ENCODE peak calls at places on chromosomes 7 and 10, in nine cellular contexts. One of them, this sample, is unnamed.

GRCh38 chr10:6678211-6678803 is 98.2 kb upstream of the PRKCQ start:
- DNase-seq in caudate nucleus: peak; percentile 6
- DNase-seq in fibroblast of gingiva: peak; percentile 12
- DNase-seq in lower leg skin: no peak
- DNase-seq in activated CD4-positive, alpha-beta T cell treated with anti-CD3 and anti-CD28 coated beads, Interleukin-2, amount 50 U/mL, for 4 hours: peak; percentile 54
- DNase-seq in ovary: peak; percentile 49
- DNase-seq in AG09309: no peak
- DNase-seq in stimulated activated naive CD8-positive, alpha-beta T cell treated with anti-CD3 and anti-CD28 coated beads, Interleukin-15, amount 100 ng/mL, for 72 hours: peak; percentile 55
- DNase-seq in activated gamma-delta T cell treated with Interleukin-2 at 50 U/mL for 16 hours: peak; percentile 62
- DNase-seq in this sample: no peak

GRCh38 chr10:6177880-6178281 is 24.9 kb upstream of the PFKFB3 start:
- DNase-seq in AG09309: no peak
- DNase-seq in stimulated activated naive CD8-positive, alpha-beta T cell treated with anti-CD3 and anti-CD28 coated beads, Interleukin-15, amount 100 ng/mL, for 72 hours: no peak
- DNase-seq in activated CD4-positive, alpha-beta T cell treated with anti-CD3 and anti-CD28 coated beads, Interleukin-2, amount 50 U/mL, for 4 hours: no peak
- DNase-seq in ovary: no peak
- DNase-seq in caudate nucleus: no peak
- DNase-seq in activated gamma-delta T cell treated with Interleukin-2 at 50 U/mL for 16 hours: no peak
- DNase-seq in lower leg skin: no peak
- DNase-seq in fibroblast of gingiva: no peak
- DNase-seq in this sample: no peak

GRCh38 chr10:61835069-61835908 is 66.2 kb upstream of the ARID5B start:
- DNase-seq in activated gamma-delta T cell treated with Interleukin-2 at 50 U/mL for 16 hours: no peak
- DNase-seq in ovary: no peak
- DNase-seq in fibroblast of gingiva: peak; percentile 76
- DNase-seq in AG09309: no peak
- DNase-seq in lower leg skin: no peak
- DNase-seq in activated CD4-positive, alpha-beta T cell treated with anti-CD3 and anti-CD28 coated beads, Interleukin-2, amount 50 U/mL, for 4 hours: no peak
- DNase-seq in caudate nucleus: no peak
- DNase-seq in stimulated activated naive CD8-positive, alpha-beta T cell treated with anti-CD3 and anti-CD28 coated beads, Interleukin-15, amount 100 ng/mL, for 72 hours: no peak
- DNase-seq in this sample: peak; percentile 10

GRCh38 chr10:76324283-76324682 is 892.9 kb downstream of the LRMDA start:
- DNase-seq in ovary: no peak
- DNase-seq in stimulated activated naive CD8-positive, alpha-beta T cell treated with anti-CD3 and anti-CD28 coated beads, Interleukin-15, amount 100 ng/mL, for 72 hours: no peak
- DNase-seq in AG09309: no peak
- DNase-seq in caudate nucleus: no peak
- DNase-seq in fibroblast of gingiva: peak; percentile 11
- DNase-seq in lower leg skin: peak; percentile 92
- DNase-seq in activated gamma-delta T cell treated with Interleukin-2 at 50 U/mL for 16 hours: no peak
- DNase-seq in activated CD4-positive, alpha-beta T cell treated with anti-CD3 and anti-CD28 coated beads, Interleukin-2, amount 50 U/mL, for 4 hours: no peak
- DNase-seq in this sample: no peak

GRCh38 chr7:28483112-28483511 is 70.8 kb downstream of the CREB5 start:
- DNase-seq in stimulated activated naive CD8-positive, alpha-beta T cell treated with anti-CD3 and anti-CD28 coated beads, Interleukin-15, amount 100 ng/mL, for 72 hours: no peak
- DNase-seq in lower leg skin: no peak
- DNase-seq in AG09309: peak; percentile 59
- DNase-seq in caudate nucleus: no peak
- DNase-seq in activated gamma-delta T cell treated with Interleukin-2 at 50 U/mL for 16 hours: no peak
- DNase-seq in ovary: no peak
- DNase-seq in fibroblast of gingiva: no peak
- DNase-seq in activated CD4-positive, alpha-beta T cell treated with anti-CD3 and anti-CD28 coated beads, Interleukin-2, amount 50 U/mL, for 4 hours: no peak
- DNase-seq in this sample: no peak

GRCh38 chr7:75565129-75565528 is 73.0 kb downstream of the SPDYE5 start:
- DNase-seq in activated CD4-positive, alpha-beta T cell treated with anti-CD3 and anti-CD28 coated beads, Interleukin-2, amount 50 U/mL, for 4 hours: no peak
- DNase-seq in caudate nucleus: no peak
- DNase-seq in lower leg skin: no peak
- DNase-seq in ovary: no peak
- DNase-seq in fibroblast of gingiva: peak; percentile 76
- DNase-seq in activated gamma-delta T cell treated with Interleukin-2 at 50 U/mL for 16 hours: no peak
- DNase-seq in stimulated activated naive CD8-positive, alpha-beta T cell treated with anti-CD3 and anti-CD28 coated beads, Interleukin-15, amount 100 ng/mL, for 72 hours: no peak
- DNase-seq in AG09309: peak; percentile 74
- DNase-seq in this sample: no peak

GRCh38 chr7:128148676-128149075 is 92.4 kb upstream of the LEP start:
- DNase-seq in AG09309: no peak
- DNase-seq in lower leg skin: no peak
- DNase-seq in caudate nucleus: no peak
- DNase-seq in stimulated activated naive CD8-positive, alpha-beta T cell treated with anti-CD3 and anti-CD28 coated beads, Interleukin-15, amount 100 ng/mL, for 72 hours: no peak
- DNase-seq in ovary: no peak
- DNase-seq in activated gamma-delta T cell treated with Interleukin-2 at 50 U/mL for 16 hours: no peak
- DNase-seq in activated CD4-positive, alpha-beta T cell treated with anti-CD3 and anti-CD28 coated beads, Interleukin-2, amount 50 U/mL, for 4 hours: no peak
- DNase-seq in fibroblast of gingiva: no peak
- DNase-seq in this sample: no peak

GRCh38 chr7:134741901-134742635 is 37.4 kb upstream of the CALD1 start:
- DNase-seq in activated gamma-delta T cell treated with Interleukin-2 at 50 U/mL for 16 hours: no peak
- DNase-seq in caudate nucleus: no peak
- DNase-seq in fibroblast of gingiva: peak; percentile 44
- DNase-seq in lower leg skin: no peak
- DNase-seq in AG09309: peak; percentile 80
- DNase-seq in stimulated activated naive CD8-positive, alpha-beta T cell treated with anti-CD3 and anti-CD28 coated beads, Interleukin-15, amount 100 ng/mL, for 72 hours: no peak
- DNase-seq in ovary: peak; percentile 35
- DNase-seq in activated CD4-positive, alpha-beta T cell treated with anti-CD3 and anti-CD28 coated beads, Interleukin-2, amount 50 U/mL, for 4 hours: no peak
- DNase-seq in this sample: no peak

GRCh38 chr10:30625110-30625509 is 4.4 kb downstream of the LYZL2 start:
- DNase-seq in activated CD4-positive, alpha-beta T cell treated with anti-CD3 and anti-CD28 coated beads, Interleukin-2, amount 50 U/mL, for 4 hours: no peak
- DNase-seq in activated gamma-delta T cell treated with Interleukin-2 at 50 U/mL for 16 hours: no peak
- DNase-seq in ovary: no peak
- DNase-seq in lower leg skin: no peak
- DNase-seq in stimulated activated naive CD8-positive, alpha-beta T cell treated with anti-CD3 and anti-CD28 coated beads, Interleukin-15, amount 100 ng/mL, for 72 hours: no peak
- DNase-seq in AG09309: no peak
- DNase-seq in caudate nucleus: no peak
- DNase-seq in fibroblast of gingiva: peak; percentile 1
- DNase-seq in this sample: no peak

GRCh38 chr7:126792501-126792900 is 460.2 kb downstream of the GRM8 start:
- DNase-seq in activated CD4-positive, alpha-beta T cell treated with anti-CD3 and anti-CD28 coated beads, Interleukin-2, amount 50 U/mL, for 4 hours: no peak
- DNase-seq in stimulated activated naive CD8-positive, alpha-beta T cell treated with anti-CD3 and anti-CD28 coated beads, Interleukin-15, amount 100 ng/mL, for 72 hours: no peak
- DNase-seq in lower leg skin: no peak
- DNase-seq in AG09309: no peak
- DNase-seq in fibroblast of gingiva: no peak
- DNase-seq in caudate nucleus: no peak
- DNase-seq in ovary: no peak
- DNase-seq in activated gamma-delta T cell treated with Interleukin-2 at 50 U/mL for 16 hours: no peak
- DNase-seq in this sample: no peak

GRCh38 chr10:125094826-125095225 is 65.5 kb downstream of the CTBP2 start:
- DNase-seq in lower leg skin: no peak
- DNase-seq in activated gamma-delta T cell treated with Interleukin-2 at 50 U/mL for 16 hours: no peak
- DNase-seq in caudate nucleus: no peak
- DNase-seq in stimulated activated naive CD8-positive, alpha-beta T cell treated with anti-CD3 and anti-CD28 coated beads, Interleukin-15, amount 100 ng/mL, for 72 hours: no peak
- DNase-seq in ovary: peak; percentile 28
- DNase-seq in AG09309: no peak
- DNase-seq in fibroblast of gingiva: no peak
- DNase-seq in activated CD4-positive, alpha-beta T cell treated with anti-CD3 and anti-CD28 coated beads, Interleukin-2, amount 50 U/mL, for 4 hours: no peak
- DNase-seq in this sample: no peak

GRCh38 chr7:22127835-22128527 is 182.3 kb upstream of the CDCA7L start:
- DNase-seq in stimulated activated naive CD8-positive, alpha-beta T cell treated with anti-CD3 and anti-CD28 coated beads, Interleukin-15, amount 100 ng/mL, for 72 hours: no peak
- DNase-seq in lower leg skin: no peak
- DNase-seq in caudate nucleus: no peak
- DNase-seq in ovary: no peak
- DNase-seq in activated gamma-delta T cell treated with Interleukin-2 at 50 U/mL for 16 hours: no peak
- DNase-seq in activated CD4-positive, alpha-beta T cell treated with anti-CD3 and anti-CD28 coated beads, Interleukin-2, amount 50 U/mL, for 4 hours: no peak
- DNase-seq in fibroblast of gingiva: no peak
- DNase-seq in AG09309: no peak
- DNase-seq in this sample: no peak

GRCh38 chr7:45717537-45718235 is 143.5 kb downstream of the ADCY1 start:
- DNase-seq in ovary: no peak
- DNase-seq in caudate nucleus: no peak
- DNase-seq in stimulated activated naive CD8-positive, alpha-beta T cell treated with anti-CD3 and anti-CD28 coated beads, Interleukin-15, amount 100 ng/mL, for 72 hours: no peak
- DNase-seq in fibroblast of gingiva: no peak
- DNase-seq in AG09309: no peak
- DNase-seq in activated gamma-delta T cell treated with Interleukin-2 at 50 U/mL for 16 hours: no peak
- DNase-seq in activated CD4-positive, alpha-beta T cell treated with anti-CD3 and anti-CD28 coated beads, Interleukin-2, amount 50 U/mL, for 4 hours: no peak
- DNase-seq in lower leg skin: no peak
- DNase-seq in this sample: no peak

GRCh38 chr10:44039599-44039998 is 345.3 kb downstream of the CXCL12 start:
- DNase-seq in lower leg skin: no peak
- DNase-seq in activated gamma-delta T cell treated with Interleukin-2 at 50 U/mL for 16 hours: no peak
- DNase-seq in activated CD4-positive, alpha-beta T cell treated with anti-CD3 and anti-CD28 coated beads, Interleukin-2, amount 50 U/mL, for 4 hours: no peak
- DNase-seq in fibroblast of gingiva: no peak
- DNase-seq in ovary: no peak
- DNase-seq in caudate nucleus: no peak
- DNase-seq in AG09309: no peak
- DNase-seq in stimulated activated naive CD8-positive, alpha-beta T cell treated with anti-CD3 and anti-CD28 coated beads, Interleukin-15, amount 100 ng/mL, for 72 hours: no peak
- DNase-seq in this sample: no peak

GRCh38 chr7:19215421-19215820 is 70.2 kb upstream of the FERD3L start:
- DNase-seq in lower leg skin: no peak
- DNase-seq in activated CD4-positive, alpha-beta T cell treated with anti-CD3 and anti-CD28 coated beads, Interleukin-2, amount 50 U/mL, for 4 hours: no peak
- DNase-seq in caudate nucleus: no peak
- DNase-seq in stimulated activated naive CD8-positive, alpha-beta T cell treated with anti-CD3 and anti-CD28 coated beads, Interleukin-15, amount 100 ng/mL, for 72 hours: no peak
- DNase-seq in fibroblast of gingiva: peak; percentile 78
- DNase-seq in activated gamma-delta T cell treated with Interleukin-2 at 50 U/mL for 16 hours: no peak
- DNase-seq in AG09309: peak; percentile 58
- DNase-seq in ovary: no peak
- DNase-seq in this sample: no peak

GRCh38 chr7:48964074-48964473 is 39.7 kb downstream of the CDC14C start:
- DNase-seq in ovary: no peak
- DNase-seq in activated gamma-delta T cell treated with Interleukin-2 at 50 U/mL for 16 hours: no peak
- DNase-seq in caudate nucleus: no peak
- DNase-seq in activated CD4-positive, alpha-beta T cell treated with anti-CD3 and anti-CD28 coated beads, Interleukin-2, amount 50 U/mL, for 4 hours: no peak
- DNase-seq in AG09309: no peak
- DNase-seq in lower leg skin: no peak
- DNase-seq in fibroblast of gingiva: no peak
- DNase-seq in stimulated activated naive CD8-positive, alpha-beta T cell treated with anti-CD3 and anti-CD28 coated beads, Interleukin-15, amount 100 ng/mL, for 72 hours: no peak
- DNase-seq in this sample: no peak

GRCh38 chr10:77163670-77164348 is 473.8 kb downstream of the KCNMA1 start:
- DNase-seq in caudate nucleus: no peak
- DNase-seq in activated CD4-positive, alpha-beta T cell treated with anti-CD3 and anti-CD28 coated beads, Interleukin-2, amount 50 U/mL, for 4 hours: no peak
- DNase-seq in AG09309: peak; percentile 89
- DNase-seq in activated gamma-delta T cell treated with Interleukin-2 at 50 U/mL for 16 hours: no peak
- DNase-seq in lower leg skin: peak; percentile 84
- DNase-seq in stimulated activated naive CD8-positive, alpha-beta T cell treated with anti-CD3 and anti-CD28 coated beads, Interleukin-15, amount 100 ng/mL, for 72 hours: no peak
- DNase-seq in fibroblast of gingiva: peak; percentile 93
- DNase-seq in ovary: no peak
- DNase-seq in this sample: no peak

GRCh38 chr10:13712799-13713581 is 126.2 kb downstream of the PRPF18 start:
- DNase-seq in fibroblast of gingiva: peak; percentile 91
- DNase-seq in caudate nucleus: no peak
- DNase-seq in activated gamma-delta T cell treated with Interleukin-2 at 50 U/mL for 16 hours: no peak
- DNase-seq in lower leg skin: peak; percentile 93
- DNase-seq in ovary: no peak
- DNase-seq in activated CD4-positive, alpha-beta T cell treated with anti-CD3 and anti-CD28 coated beads, Interleukin-2, amount 50 U/mL, for 4 hours: peak; percentile 8
- DNase-seq in AG09309: peak; percentile 91
- DNase-seq in stimulated activated naive CD8-positive, alpha-beta T cell treated with anti-CD3 and anti-CD28 coated beads, Interleukin-15, amount 100 ng/mL, for 72 hours: peak; percentile 39
- DNase-seq in this sample: no peak

GRCh38 chr10:100890696-100891271 is 22.0 kb upstream of the SLF2 start:
- DNase-seq in caudate nucleus: no peak
- DNase-seq in activated CD4-positive, alpha-beta T cell treated with anti-CD3 and anti-CD28 coated beads, Interleukin-2, amount 50 U/mL, for 4 hours: no peak
- DNase-seq in ovary: no peak
- DNase-seq in lower leg skin: peak; percentile 49
- DNase-seq in AG09309: peak; percentile 95
- DNase-seq in fibroblast of gingiva: peak; percentile 86
- DNase-seq in activated gamma-delta T cell treated with Interleukin-2 at 50 U/mL for 16 hours: no peak
- DNase-seq in stimulated activated naive CD8-positive, alpha-beta T cell treated with anti-CD3 and anti-CD28 coated beads, Interleukin-15, amount 100 ng/mL, for 72 hours: no peak
- DNase-seq in this sample: no peak

GRCh38 chr7:82036146-82036886 is 266.5 kb upstream of the HGF start:
- DNase-seq in activated CD4-positive, alpha-beta T cell treated with anti-CD3 and anti-CD28 coated beads, Interleukin-2, amount 50 U/mL, for 4 hours: no peak
- DNase-seq in ovary: no peak
- DNase-seq in stimulated activated naive CD8-positive, alpha-beta T cell treated with anti-CD3 and anti-CD28 coated beads, Interleukin-15, amount 100 ng/mL, for 72 hours: no peak
- DNase-seq in caudate nucleus: no peak
- DNase-seq in lower leg skin: no peak
- DNase-seq in AG09309: peak; percentile 53
- DNase-seq in fibroblast of gingiva: peak; percentile 88
- DNase-seq in activated gamma-delta T cell treated with Interleukin-2 at 50 U/mL for 16 hours: no peak
- DNase-seq in this sample: no peak

GRCh38 chr10:75575940-75576339 is 144.5 kb downstream of the LRMDA start:
- DNase-seq in stimulated activated naive CD8-positive, alpha-beta T cell treated with anti-CD3 and anti-CD28 coated beads, Interleukin-15, amount 100 ng/mL, for 72 hours: no peak
- DNase-seq in activated CD4-positive, alpha-beta T cell treated with anti-CD3 and anti-CD28 coated beads, Interleukin-2, amount 50 U/mL, for 4 hours: no peak
- DNase-seq in activated gamma-delta T cell treated with Interleukin-2 at 50 U/mL for 16 hours: no peak
- DNase-seq in lower leg skin: no peak
- DNase-seq in caudate nucleus: no peak
- DNase-seq in ovary: no peak
- DNase-seq in AG09309: no peak
- DNase-seq in fibroblast of gingiva: no peak
- DNase-seq in this sample: no peak

GRCh38 chr7:712601-713457 is 13.7 kb upstream of the DNAAF5 start:
- DNase-seq in activated gamma-delta T cell treated with Interleukin-2 at 50 U/mL for 16 hours: no peak
- DNase-seq in fibroblast of gingiva: no peak
- DNase-seq in activated CD4-positive, alpha-beta T cell treated with anti-CD3 and anti-CD28 coated beads, Interleukin-2, amount 50 U/mL, for 4 hours: no peak
- DNase-seq in caudate nucleus: no peak
- DNase-seq in AG09309: no peak
- DNase-seq in stimulated activated naive CD8-positive, alpha-beta T cell treated with anti-CD3 and anti-CD28 coated beads, Interleukin-15, amount 100 ng/mL, for 72 hours: no peak
- DNase-seq in ovary: no peak
- DNase-seq in lower leg skin: peak; percentile 81
- DNase-seq in this sample: no peak

GRCh38 chr7:142866361-142867096 is 11.7 kb downstream of the EPHB6 start:
- DNase-seq in ovary: no peak
- DNase-seq in AG09309: no peak
- DNase-seq in activated gamma-delta T cell treated with Interleukin-2 at 50 U/mL for 16 hours: no peak
- DNase-seq in fibroblast of gingiva: no peak
- DNase-seq in activated CD4-positive, alpha-beta T cell treated with anti-CD3 and anti-CD28 coated beads, Interleukin-2, amount 50 U/mL, for 4 hours: no peak
- DNase-seq in lower leg skin: no peak
- DNase-seq in stimulated activated naive CD8-positive, alpha-beta T cell treated with anti-CD3 and anti-CD28 coated beads, Interleukin-15, amount 100 ng/mL, for 72 hours: no peak
- DNase-seq in caudate nucleus: no peak
- DNase-seq in this sample: no peak

GRCh38 chr10:132447446-132448247 is 50.6 kb downstream of the PWWP2B start:
- DNase-seq in caudate nucleus: no peak
- DNase-seq in activated gamma-delta T cell treated with Interleukin-2 at 50 U/mL for 16 hours: peak; percentile 76
- DNase-seq in stimulated activated naive CD8-positive, alpha-beta T cell treated with anti-CD3 and anti-CD28 coated beads, Interleukin-15, amount 100 ng/mL, for 72 hours: peak; percentile 95
- DNase-seq in lower leg skin: no peak
- DNase-seq in activated CD4-positive, alpha-beta T cell treated with anti-CD3 and anti-CD28 coated beads, Interleukin-2, amount 50 U/mL, for 4 hours: peak; percentile 65
- DNase-seq in AG09309: peak; percentile 67
- DNase-seq in ovary: no peak
- DNase-seq in fibroblast of gingiva: peak; percentile 74
- DNase-seq in this sample: no peak

GRCh38 chr10:77799352-77799751 is 127.2 kb downstream of the DLG5 start:
- DNase-seq in fibroblast of gingiva: no peak
- DNase-seq in lower leg skin: no peak
- DNase-seq in ovary: no peak
- DNase-seq in caudate nucleus: no peak
- DNase-seq in AG09309: no peak
- DNase-seq in activated CD4-positive, alpha-beta T cell treated with anti-CD3 and anti-CD28 coated beads, Interleukin-2, amount 50 U/mL, for 4 hours: no peak
- DNase-seq in activated gamma-delta T cell treated with Interleukin-2 at 50 U/mL for 16 hours: no peak
- DNase-seq in stimulated activated naive CD8-positive, alpha-beta T cell treated with anti-CD3 and anti-CD28 coated beads, Interleukin-15, amount 100 ng/mL, for 72 hours: peak; percentile 28
- DNase-seq in this sample: no peak

GRCh38 chr7:142391191-142391992 is 133.5 kb upstream of the PRSS58 start:
- DNase-seq in stimulated activated naive CD8-positive, alpha-beta T cell treated with anti-CD3 and anti-CD28 coated beads, Interleukin-15, amount 100 ng/mL, for 72 hours: peak; percentile 51
- DNase-seq in ovary: no peak
- DNase-seq in AG09309: no peak
- DNase-seq in activated CD4-positive, alpha-beta T cell treated with anti-CD3 and anti-CD28 coated beads, Interleukin-2, amount 50 U/mL, for 4 hours: peak; percentile 26
- DNase-seq in lower leg skin: no peak
- DNase-seq in fibroblast of gingiva: no peak
- DNase-seq in caudate nucleus: no peak
- DNase-seq in activated gamma-delta T cell treated with Interleukin-2 at 50 U/mL for 16 hours: no peak
- DNase-seq in this sample: no peak

GRCh38 chr7:33539198-33539597 is 366.1 kb upstream of the BMPER start:
- DNase-seq in activated CD4-positive, alpha-beta T cell treated with anti-CD3 and anti-CD28 coated beads, Interleukin-2, amount 50 U/mL, for 4 hours: no peak
- DNase-seq in AG09309: no peak
- DNase-seq in activated gamma-delta T cell treated with Interleukin-2 at 50 U/mL for 16 hours: no peak
- DNase-seq in fibroblast of gingiva: no peak
- DNase-seq in ovary: no peak
- DNase-seq in stimulated activated naive CD8-positive, alpha-beta T cell treated with anti-CD3 and anti-CD28 coated beads, Interleukin-15, amount 100 ng/mL, for 72 hours: no peak
- DNase-seq in caudate nucleus: no peak
- DNase-seq in lower leg skin: no peak
- DNase-seq in this sample: no peak

GRCh38 chr10:98045785-98046389 is 15.5 kb upstream of the CRTAC1 start:
- DNase-seq in caudate nucleus: peak; percentile 35
- DNase-seq in stimulated activated naive CD8-positive, alpha-beta T cell treated with anti-CD3 and anti-CD28 coated beads, Interleukin-15, amount 100 ng/mL, for 72 hours: peak; percentile 58
- DNase-seq in activated CD4-positive, alpha-beta T cell treated with anti-CD3 and anti-CD28 coated beads, Interleukin-2, amount 50 U/mL, for 4 hours: peak; percentile 18
- DNase-seq in ovary: no peak
- DNase-seq in fibroblast of gingiva: peak; percentile 38
- DNase-seq in lower leg skin: peak; percentile 89
- DNase-seq in activated gamma-delta T cell treated with Interleukin-2 at 50 U/mL for 16 hours: peak; percentile 48
- DNase-seq in AG09309: no peak
- DNase-seq in this sample: no peak

GRCh38 chr7:28083159-28083997 is 97.2 kb downstream of the JAZF1 start:
- DNase-seq in fibroblast of gingiva: peak; percentile 93
- DNase-seq in caudate nucleus: no peak
- DNase-seq in activated gamma-delta T cell treated with Interleukin-2 at 50 U/mL for 16 hours: no peak
- DNase-seq in AG09309: peak; percentile 75
- DNase-seq in stimulated activated naive CD8-positive, alpha-beta T cell treated with anti-CD3 and anti-CD28 coated beads, Interleukin-15, amount 100 ng/mL, for 72 hours: no peak
- DNase-seq in lower leg skin: no peak
- DNase-seq in activated CD4-positive, alpha-beta T cell treated with anti-CD3 and anti-CD28 coated beads, Interleukin-2, amount 50 U/mL, for 4 hours: no peak
- DNase-seq in ovary: no peak
- DNase-seq in this sample: no peak

GRCh38 chr7:1847260-1848001 is 177.4 kb downstream of the ELFN1 start:
- DNase-seq in lower leg skin: peak; percentile 85
- DNase-seq in activated CD4-positive, alpha-beta T cell treated with anti-CD3 and anti-CD28 coated beads, Interleukin-2, amount 50 U/mL, for 4 hours: no peak
- DNase-seq in fibroblast of gingiva: no peak
- DNase-seq in stimulated activated naive CD8-positive, alpha-beta T cell treated with anti-CD3 and anti-CD28 coated beads, Interleukin-15, amount 100 ng/mL, for 72 hours: no peak
- DNase-seq in AG09309: no peak
- DNase-seq in caudate nucleus: no peak
- DNase-seq in activated gamma-delta T cell treated with Interleukin-2 at 50 U/mL for 16 hours: no peak
- DNase-seq in ovary: peak; percentile 1
- DNase-seq in this sample: no peak

GRCh38 chr7:47852330-47853245 is 95.7 kb downstream of the PKD1L1 start:
- DNase-seq in lower leg skin: no peak
- DNase-seq in AG09309: no peak
- DNase-seq in stimulated activated naive CD8-positive, alpha-beta T cell treated with anti-CD3 and anti-CD28 coated beads, Interleukin-15, amount 100 ng/mL, for 72 hours: no peak
- DNase-seq in activated gamma-delta T cell treated with Interleukin-2 at 50 U/mL for 16 hours: no peak
- DNase-seq in fibroblast of gingiva: no peak
- DNase-seq in activated CD4-positive, alpha-beta T cell treated with anti-CD3 and anti-CD28 coated beads, Interleukin-2, amount 50 U/mL, for 4 hours: no peak
- DNase-seq in caudate nucleus: no peak
- DNase-seq in ovary: no peak
- DNase-seq in this sample: no peak